ENCODE peak calls at places on chromosomes 12 and 14, in nine cellular contexts. B is IMR-90, Q is transverse colon, R is A549, S is erythroblast, P is GM12892, V is HCT116, J is heart left ventricle, L is esophagus squamous epithelium. G is an unnamed sample.

GRCh38 chr14:99598774-99599173 is 5.2 kb downstream of the CCDC85C start:
- DNase-seq in B (no peak), Q (no peak), R (no peak), S (no peak), P (no peak), V (no peak), J (no peak), L (no peak), G (no peak)

GRCh38 chr12:100199023-100199346 is 1.6 kb upstream of the ACTR6 start:
- DNase-seq in B (no peak), Q (no peak), R (no peak), S (no peak), P (peak), V (no peak), J (no peak), L (no peak), G (no peak)

GRCh38 chr14:100416921-100417451 is 93.8 kb downstream of the SLC25A47 start:
- DNase-seq in B (peak), Q (peak), R (peak), S (no peak), P (no peak), V (no peak), J (no peak), L (no peak), G (no peak)

GRCh38 chr14:68232643-68233055 is 413.1 kb downstream of the RAD51B start:
- DNase-seq in B (peak), Q (peak), R (peak), S (peak), P (no peak), V (peak), J (peak), L (no peak), G (no peak)

GRCh38 chr12:21771311-21771710 is 3.2 kb downstream of the KCNJ8 start:
- DNase-seq in B (peak), Q (no peak), R (no peak), S (no peak), P (no peak), V (no peak), J (no peak), L (no peak), G (no peak)

GRCh38 chr12:117832459-117833457 is 136.0 kb downstream of the KSR2 start:
- DNase-seq in B (peak), Q (no peak), R (peak), S (no peak), P (no peak), V (no peak), J (no peak), L (no peak), G (no peak)

GRCh38 chr14:53450871-53451270 is 297.7 kb upstream of the DDHD1 start:
- DNase-seq in B (no peak), Q (peak), R (no peak), S (no peak), P (no peak), V (no peak), J (no peak), L (no peak), G (no peak)

GRCh38 chr12:4303750-4304149 is 17.3 kb upstream of the TIGAR start:
- DNase-seq in B (no peak), Q (no peak), R (no peak), S (no peak), P (no peak), V (no peak), J (no peak), L (no peak), G (no peak)

GRCh38 chr14:72679106-72679505 is 214.8 kb downstream of the DPF3 start:
- DNase-seq in B (peak), Q (no peak), R (no peak), S (no peak), P (no peak), V (no peak), J (peak), L (no peak), G (no peak)

GRCh38 chr14:102795060-102795925 is 18.0 kb downstream of the TRAF3 start:
- DNase-seq in B (peak), Q (peak), R (peak), S (no peak), P (no peak), V (no peak), J (peak), L (peak), G (no peak)

GRCh38 chr14:68564826-68565760 is 227.8 kb downstream of the ZFP36L1 start:
- DNase-seq in B (no peak), Q (no peak), R (no peak), S (no peak), P (no peak), V (no peak), J (no peak), L (no peak), G (no peak)

GRCh38 chr12:28222081-28222700 is 31.9 kb downstream of the CCDC91 start:
- DNase-seq in B (no peak), Q (no peak), R (no peak), S (no peak), P (no peak), V (no peak), J (no peak), L (no peak), G (no peak)

GRCh38 chr14:77554816-77555599 is 56.4 kb upstream of the ISM2 start:
- DNase-seq in B (no peak), Q (no peak), R (no peak), S (no peak), P (no peak), V (no peak), J (no peak), L (no peak), G (no peak)

GRCh38 chr12:92002673-92003382 is 142.8 kb downstream of the BTG1 start:
- DNase-seq in B (no peak), Q (no peak), R (no peak), S (peak), P (no peak), V (no peak), J (no peak), L (no peak), G (no peak)

GRCh38 chr12:25421651-25422150 is 131.4 kb downstream of the LMNTD1 start:
- DNase-seq in B (peak), Q (no peak), R (no peak), S (no peak), P (no peak), V (no peak), J (no peak), L (no peak), G (no peak)

GRCh38 chr12:104604070-104604994 is 147.6 kb downstream of the CHST11 start:
- DNase-seq in B (peak), Q (peak), R (peak), S (peak), P (peak), V (peak), J (peak), L (no peak), G (no peak)

GRCh38 chr14:40847496-40847895 is 759.2 kb upstream of the LRFN5 start:
- DNase-seq in B (no peak), Q (no peak), R (no peak), S (no peak), P (no peak), V (no peak), J (no peak), L (no peak), G (no peak)

GRCh38 chr12:46915082-46915481 is 89.3 kb upstream of the SLC38A4 start:
- DNase-seq in B (peak), Q (no peak), R (no peak), S (no peak), P (no peak), V (no peak), J (peak), L (no peak), G (no peak)

GRCh38 chr12:45849289-45849688 is 119.8 kb downstream of the ARID2 start:
- DNase-seq in B (peak), Q (no peak), R (no peak), S (no peak), P (no peak), V (no peak), J (no peak), L (no peak), G (no peak)

GRCh38 chr12:77608157-77608755 is 222.4 kb upstream of the NAV3 start:
- DNase-seq in B (no peak), Q (no peak), R (no peak), S (no peak), P (no peak), V (no peak), J (no peak), L (no peak), G (no peak)

GRCh38 chr12:1716911-1717310 is 26.0 kb downstream of the ADIPOR2 start:
- DNase-seq in B (peak), Q (no peak), R (no peak), S (peak), P (no peak), V (no peak), J (no peak), L (no peak), G (no peak)

DNA sequence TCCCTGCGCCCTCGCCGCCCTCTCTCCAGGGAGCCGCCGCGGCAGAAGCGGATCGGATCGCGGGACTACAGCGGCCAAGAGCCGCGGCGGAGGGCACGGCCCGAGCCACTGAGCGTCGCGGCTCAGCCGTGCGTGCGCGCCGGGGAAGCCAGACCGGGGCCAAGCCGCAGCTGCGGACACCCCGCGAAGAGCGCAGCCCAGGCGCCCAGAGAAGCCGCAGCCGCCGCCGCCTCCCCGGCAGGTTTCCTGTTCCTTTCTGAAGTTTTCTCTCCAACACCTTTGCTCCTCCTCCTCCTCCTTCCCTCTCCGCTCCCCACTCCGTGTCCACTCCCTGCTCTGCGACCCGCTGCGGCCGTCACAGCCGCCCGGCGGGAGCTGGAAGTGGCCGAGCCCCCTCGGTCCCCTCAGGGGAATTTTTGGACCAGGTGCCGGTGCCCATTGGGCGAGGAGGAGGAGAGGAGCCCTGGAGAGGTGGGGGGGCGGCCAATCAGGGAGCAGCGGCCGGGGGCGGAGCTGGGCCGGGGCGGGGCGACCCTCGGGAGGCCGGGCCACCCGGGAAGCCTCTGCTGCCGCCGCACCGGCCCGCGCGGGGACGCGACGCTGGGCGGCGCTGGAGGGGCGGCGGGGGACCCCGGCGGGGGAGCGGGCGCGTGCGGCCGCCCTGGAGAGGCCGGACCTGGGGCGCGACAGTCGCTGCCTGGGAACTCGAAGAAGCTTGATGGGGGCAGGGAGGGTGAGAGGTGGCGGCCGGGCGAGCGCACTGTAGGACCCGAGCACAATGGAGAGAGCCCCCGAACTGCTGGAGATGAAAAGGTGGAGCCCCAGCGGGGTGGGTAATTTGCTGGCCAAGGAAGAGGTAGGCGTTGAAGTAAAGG is at the start of gene ITPR2:
- DNase-seq in B (peak), Q (peak), R (peak), S (peak), P (peak), V (peak), J (peak), L (peak), G (peak)
- TF ChIP-seq POLR2A in B (peak), Q (peak), R (peak), S (peak), P (peak), V (peak), J (no peak), L (peak), G (peak)

GRCh38 chr14:54815016-54815415 is 87.6 kb downstream of the GCH1 start:
- DNase-seq in B (peak), Q (no peak), R (no peak), S (no peak), P (no peak), V (no peak), J (no peak), L (no peak), G (no peak)
- TF ChIP-seq POLR2A in B (no peak), Q (no peak), R (no peak), S (no peak), P (no peak), V (no peak), J (no peak), L (no peak), G (no peak)

DNA sequence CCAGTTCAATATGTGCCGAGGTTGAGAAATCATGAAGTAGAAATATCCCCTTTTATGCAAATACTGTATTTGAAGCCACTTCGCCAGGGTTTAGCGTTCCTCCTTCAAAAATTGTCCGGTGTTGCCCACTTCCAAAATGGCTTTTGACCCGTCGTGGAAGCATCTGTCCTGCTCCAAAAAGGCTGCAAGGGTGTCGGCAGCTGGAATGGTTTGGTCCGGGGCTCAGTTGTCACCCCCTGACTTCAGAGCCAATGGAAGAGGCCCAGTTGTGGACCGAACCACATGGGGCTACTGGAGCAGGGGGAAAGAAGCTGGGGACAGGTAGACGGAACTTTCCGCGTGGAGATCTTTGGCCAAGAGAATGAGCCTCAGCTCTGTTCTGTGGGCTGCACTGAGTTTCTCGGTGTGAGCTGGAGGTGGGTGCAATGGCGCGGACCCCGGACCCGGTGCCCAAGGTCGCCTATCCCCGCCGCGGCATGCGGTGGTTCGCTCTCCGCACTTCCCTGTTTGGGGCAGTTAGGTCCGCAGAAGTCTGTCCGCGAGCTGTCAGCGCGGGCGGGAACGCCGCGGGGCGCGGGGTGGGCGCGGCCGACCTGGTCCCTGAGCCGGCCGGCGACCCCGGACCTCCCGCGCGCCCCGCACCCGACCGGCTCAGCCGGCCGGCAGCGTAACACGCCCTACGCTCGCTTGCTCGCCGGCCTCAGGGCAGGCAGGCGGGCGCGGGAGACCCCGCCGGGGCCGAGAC is at the start of gene ANKRD13A:
- DNase-seq in B (peak), Q (peak), R (peak), S (peak), P (peak), V (peak), J (peak), L (peak), G (peak)
- TF ChIP-seq POLR2A in B (peak), Q (peak), R (peak), S (peak), P (peak), V (peak), J (no peak), L (peak), G (no peak)

GRCh38 chr14:30559638-30560071 is 697 bp downstream of the G2E3 start:
- DNase-seq in B (peak), Q (no peak), R (no peak), S (peak), P (no peak), V (no peak), J (no peak), L (no peak), G (no peak)

GRCh38 chr14:30560581-30560980 is 1.6 kb downstream of the G2E3 start:
- DNase-seq in B (no peak), Q (no peak), R (no peak), S (no peak), P (no peak), V (no peak), J (no peak), L (no peak), G (no peak)

GRCh38 chr14:30564235-30564867 is 5.4 kb downstream of the G2E3 start:
- DNase-seq in B (no peak), Q (no peak), R (no peak), S (no peak), P (no peak), V (no peak), J (no peak), L (no peak), G (no peak)

GRCh38 chr14:30558362-30558674 is 640 bp upstream of the G2E3 start:
- DNase-seq in B (no peak), Q (no peak), R (no peak), S (no peak), P (no peak), V (no peak), J (no peak), L (no peak), G (no peak)

DNA sequence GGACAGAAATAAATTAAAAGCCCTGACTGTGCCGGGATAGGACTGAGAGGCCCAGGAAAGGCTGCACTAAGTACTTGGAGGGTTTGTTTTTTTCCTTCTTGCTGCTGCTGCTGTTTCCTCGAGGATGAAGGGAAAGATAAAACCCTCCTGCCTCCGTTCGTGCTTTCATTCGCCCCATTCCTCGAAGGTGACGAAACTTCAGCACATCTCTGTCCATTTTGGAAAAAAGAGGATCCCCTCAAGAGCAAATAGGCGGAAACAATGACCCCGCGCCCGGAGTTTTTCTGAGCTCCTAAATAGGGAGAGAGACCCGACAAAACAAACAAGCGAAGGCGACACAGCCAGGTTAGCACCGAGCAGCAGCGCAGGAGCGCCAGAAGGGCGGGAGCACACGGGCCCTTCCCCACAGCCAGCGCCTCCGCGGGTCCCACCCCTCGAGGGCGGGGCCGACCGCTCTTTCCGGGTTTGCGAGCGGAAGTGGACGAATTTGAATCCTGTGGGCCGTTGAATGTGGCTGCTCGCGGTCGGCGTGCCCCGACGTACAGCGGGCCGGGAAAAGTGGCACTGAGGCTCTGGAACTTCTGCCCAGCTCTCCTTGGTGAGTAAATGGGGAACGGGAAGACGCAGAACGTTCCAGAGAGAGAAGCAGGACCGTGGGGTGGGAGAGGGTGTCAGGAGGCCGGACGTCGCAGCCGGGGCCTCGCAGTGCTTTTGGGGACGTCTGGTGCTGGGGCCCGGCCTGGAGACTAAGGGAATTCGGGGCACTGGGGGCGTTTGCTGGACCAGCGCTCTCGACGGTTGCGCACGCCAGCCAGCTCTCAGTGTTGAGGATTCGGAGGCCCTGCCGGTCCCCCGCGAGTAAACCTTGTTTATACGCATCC is at the start of gene G2E3:
- DNase-seq in B (peak), Q (peak), R (peak), S (peak), P (peak), V (peak), J (peak), L (peak), G (peak)
- TF ChIP-seq POLR2A in B (peak), Q (peak), R (peak), S (peak), P (peak), V (peak), J (no peak), L (peak), G (no peak)

GRCh38 chr12:98780261-98780660 is 135.2 kb downstream of the APAF1 start:
- DNase-seq in B (no peak), Q (no peak), R (no peak), S (no peak), P (no peak), V (no peak), J (no peak), L (no peak), G (no peak)

GRCh38 chr12:98788396-98788795 is 143.3 kb downstream of the APAF1 start:
- DNase-seq in B (no peak), Q (no peak), R (no peak), S (no peak), P (no peak), V (no peak), J (no peak), L (no peak), G (no peak)

GRCh38 chr12:98783420-98783819 is 138.3 kb downstream of the APAF1 start:
- DNase-seq in B (no peak), Q (no peak), R (no peak), S (no peak), P (no peak), V (no peak), J (no peak), L (no peak), G (no peak)
- TF ChIP-seq POLR2A in B (no peak), Q (no peak), R (no peak), S (no peak), P (no peak), V (no peak), J (no peak), L (no peak), G (no peak)

GRCh38 chr14:63088865-63089264 is 43.6 kb upstream of the KCNH5 start:
- DNase-seq in B (no peak), Q (no peak), R (no peak), S (no peak), P (no peak), V (no peak), J (no peak), L (no peak), G (no peak)

GRCh38 chr14:63091394-63091996 is 46.2 kb upstream of the KCNH5 start:
- DNase-seq in B (no peak), Q (no peak), R (no peak), S (no peak), P (no peak), V (no peak), J (no peak), L (no peak), G (no peak)
- TF ChIP-seq POLR2A in B (no peak), Q (no peak), R (no peak), S (no peak), P (no peak), V (no peak), J (no peak), L (no peak), G (no peak)

DNA sequence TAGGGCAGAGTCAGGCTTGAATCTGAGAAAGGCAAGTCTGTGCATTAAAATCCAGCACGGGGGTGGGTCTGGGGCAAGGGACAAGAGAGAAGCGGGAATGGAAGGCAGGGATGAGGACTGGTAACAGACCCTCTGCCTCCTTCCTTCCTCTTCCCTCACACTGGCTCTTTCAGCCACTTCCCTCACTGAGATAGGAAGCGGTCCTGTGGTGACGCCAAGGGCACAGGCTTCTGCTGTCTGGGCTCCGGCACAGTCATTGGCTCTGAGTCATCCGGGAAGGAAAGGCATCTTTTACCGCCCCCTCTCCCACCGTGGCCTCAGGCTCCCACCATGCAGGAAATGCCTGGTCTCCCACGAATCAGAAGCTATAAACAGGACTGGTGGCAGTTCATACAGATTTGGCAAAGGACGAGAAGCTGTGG is 70.2 kb downstream of the ETV6 start:
- DNase-seq in B (peak), Q (peak), R (no peak), S (no peak), P (no peak), V (no peak), J (peak), L (no peak), G (no peak)
- TF ChIP-seq POLR2A in B (peak), Q (no peak), R (no peak), S (no peak), P (no peak), V (no peak), J (no peak), L (no peak), G (no peak)